ENCODE peak calls at places on chromosomes 11 and 22, in nine cellular contexts. N is stomach; B is IMR-90; W is GM12878; A is neural progenitor cell; C is effector memory CD4-positive, alpha-beta T cell; F is uterus; K is ascending aorta; E is right lobe of liver. S is an unnamed sample.

GRCh38 chr11:72932132-72932570 is 117.9 kb downstream of the ATG16L2 start:
- DNase-seq in N (no peak), B (peak; percentile 72), W (no peak), A (no peak), C (no peak), F (no peak), K (no peak), E (no peak), S (no peak)

GRCh38 chr11:75597636-75598035 is 35.6 kb downstream of the SERPINH1 start:
- DNase-seq in N (no peak), B (no peak), W (no peak), A (peak; percentile 80), C (no peak), F (no peak), K (no peak), E (no peak), S (no peak)

GRCh38 chr11:94731921-94732601 is 36.1 kb upstream of the AMOTL1 start:
- DNase-seq in N (no peak), B (peak; percentile 91), W (no peak), A (no peak), C (no peak), F (peak; percentile 34), K (no peak), E (no peak), S (no peak)

GRCh38 chr22:46108564-46109473 is 41.5 kb upstream of the PPARA start:
- DNase-seq in N (peak; percentile 79), B (peak; percentile 23), W (no peak), A (peak; percentile 17), C (no peak), F (peak; percentile 72), K (no peak), E (peak; percentile 78), S (no peak)

GRCh38 chr22:46894851-46895640 is 132.6 kb downstream of the TBC1D22A start:
- DNase-seq in N (peak; percentile 20), B (no peak), W (no peak), A (no peak), C (no peak), F (no peak), K (no peak), E (no peak), S (no peak)

GRCh38 chr22:17243524-17243923 is 24.3 kb upstream of the ADA2 start:
- DNase-seq in N (no peak), B (no peak), W (peak; percentile 84), A (no peak), C (no peak), F (no peak), K (no peak), E (no peak), S (no peak)

GRCh38 chr22:26139320-26139719 is 29.9 kb upstream of the SEZ6L start:
- DNase-seq in N (no peak), B (no peak), W (no peak), A (no peak), C (no peak), F (no peak), K (no peak), E (no peak), S (no peak)

GRCh38 chr22:47001288-47001687 is 238.8 kb downstream of the TBC1D22A start:
- DNase-seq in N (no peak), B (no peak), W (peak; percentile 59), A (no peak), C (no peak), F (no peak), K (no peak), E (no peak), S (no peak)

GRCh38 chr11:120335928-120336640 is at the start of gene ARHGEF12:
- DNase-seq in N (peak; percentile 96), B (peak; percentile 97), W (peak; percentile 33), A (peak; percentile 97), C (peak; percentile 44), F (peak; percentile 97), K (peak; percentile 76), E (peak; percentile 96), S (peak; percentile 95)

GRCh38 chr11:28962492-28962891 is 854.3 kb downstream of the METTL15 start:
- DNase-seq in N (no peak), B (no peak), W (no peak), A (no peak), C (no peak), F (no peak), K (no peak), E (no peak), S (no peak)

GRCh38 chr11:33040862-33041453 is 1.6 kb downstream of the TCP11L1 start:
- DNase-seq in N (no peak), B (no peak), W (no peak), A (peak; percentile 32), C (no peak), F (no peak), K (no peak), E (no peak), S (no peak)

GRCh38 chr11:92667446-92668165 is 301.8 kb upstream of the MTNR1B start:
- DNase-seq in N (no peak), B (no peak), W (no peak), A (peak; percentile 86), C (no peak), F (no peak), K (no peak), E (no peak), S (no peak)

GRCh38 chr22:20174785-20175596 is 24.1 kb upstream of the CCDC188 start:
- DNase-seq in N (no peak), B (peak; percentile 9), W (no peak), A (peak; percentile 62), C (no peak), F (no peak), K (no peak), E (no peak), S (no peak)

GRCh38 chr11:112396092-112396491 is 135.4 kb upstream of the PLET1 start:
- DNase-seq in N (no peak), B (no peak), W (no peak), A (no peak), C (no peak), F (no peak), K (no peak), E (no peak), S (no peak)

GRCh38 chr11:112398798-112399197 is 138.1 kb upstream of the PLET1 start:
- DNase-seq in N (no peak), B (no peak), W (no peak), A (no peak), C (no peak), F (no peak), K (no peak), E (no peak), S (no peak)

GRCh38 chr11:112400615-112401014 is 140.0 kb upstream of the PLET1 start:
- DNase-seq in N (no peak), B (no peak), W (no peak), A (no peak), C (no peak), F (no peak), K (no peak), E (no peak), S (no peak)

DNA sequence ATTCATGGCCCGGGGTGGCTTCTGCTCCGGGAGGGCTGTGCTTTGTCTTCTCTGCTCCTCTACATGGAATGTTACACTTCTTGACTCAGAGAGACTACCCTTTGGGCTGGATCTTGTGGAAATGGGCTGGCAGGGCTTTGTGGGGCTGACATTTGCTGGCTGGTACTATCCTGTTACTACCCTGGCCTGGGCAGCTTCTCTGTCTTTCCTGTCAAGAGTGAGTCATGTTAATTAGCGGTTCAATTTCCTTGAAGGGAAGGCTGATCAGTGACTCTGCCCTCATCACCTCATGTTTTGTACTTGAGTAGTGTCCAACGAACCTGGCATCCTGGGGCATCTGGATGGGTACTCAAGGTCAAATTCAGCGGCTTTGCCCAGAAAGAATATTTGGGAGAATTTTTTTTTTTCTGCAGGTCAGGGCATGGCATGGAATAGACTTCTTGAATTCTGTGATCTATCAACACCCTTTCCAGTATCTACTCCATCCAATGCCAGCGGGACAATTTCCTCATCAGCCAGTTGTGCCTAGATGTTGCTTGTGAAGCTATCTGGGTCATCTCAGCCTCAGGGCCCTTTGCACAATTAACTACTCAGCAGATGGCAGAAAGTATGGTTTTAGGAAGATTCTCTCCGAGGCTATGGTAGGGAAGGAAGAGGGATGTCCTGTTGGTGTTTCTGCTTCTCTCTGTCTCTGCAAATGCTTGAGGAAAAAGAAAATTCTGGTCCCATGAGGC is 140.5 kb upstream of the PLET1 start:
- DNase-seq in N (no peak), B (no peak), W (no peak), A (no peak), C (no peak), F (no peak), K (no peak), E (no peak), S (no peak)
- H3K27ac ChIP-seq in N (no peak overlapping the region), B (no peak overlapping the region), W (no peak overlapping the region), A (no peak overlapping the region), C (no peak overlapping the region), F (no peak overlapping the region), K (no peak overlapping the region), E (no peak overlapping the region), S (no peak overlapping the region)

DNA sequence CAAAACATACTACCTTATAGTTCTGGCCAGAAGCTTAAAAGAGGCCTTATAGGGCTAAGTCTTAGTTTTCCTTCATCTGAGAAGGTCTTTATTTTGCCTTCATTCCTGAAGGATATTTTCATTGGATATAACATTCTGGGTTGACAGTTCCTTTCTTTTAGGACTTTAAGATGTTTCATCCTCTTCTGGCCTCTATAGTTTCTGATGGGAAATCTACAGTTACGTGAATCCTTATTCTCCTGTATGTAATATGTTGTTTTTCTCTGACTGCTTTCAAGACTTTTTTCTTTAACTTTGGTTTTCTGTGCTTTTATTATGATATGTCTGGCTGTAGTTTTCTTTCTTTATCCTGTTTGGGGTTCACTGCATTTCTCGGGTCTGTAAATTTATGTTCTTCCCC is 48.2 kb downstream of the BCR start:
- DNase-seq in N (no peak), B (no peak), W (no peak), A (no peak), C (no peak), F (no peak), K (no peak), E (no peak), S (no peak)
- H3K4me1 ChIP-seq in N (peaks cover 75% of the 10 kb centered on the region), B (peaks cover 15% of the 10 kb centered on the region), W (no peaks in the 10 kb centered on the region), A (peaks cover 54% of the 10 kb centered on the region), C (peaks cover 36% of the 10 kb centered on the region), F (peaks cover 12% of the 10 kb centered on the region), K (peaks cover 63% of the 10 kb centered on the region), E (no peaks in the 10 kb centered on the region), S (peaks cover 18% of the 10 kb centered on the region)

GRCh38 chr22:36505998-36506635 is 723 bp downstream of the FOXRED2 start:
- DNase-seq in N (no peak), B (no peak), W (no peak), A (no peak), C (no peak), F (peak; percentile 34), K (no peak), E (no peak), S (no peak)
- H3K27ac ChIP-seq in N (peak overlapping the region; percentile 77), B (no peak overlapping the region), W (no peak overlapping the region), A (no peak overlapping the region), C (no peak overlapping the region), F (peak overlapping the region; percentile 83), K (peak overlapping the region; percentile 76), E (no peak overlapping the region), S (no peak overlapping the region)

GRCh38 chr11:6476571-6476970 is 2.8 kb upstream of the TRIM3 start:
- DNase-seq in N (no peak), B (no peak), W (no peak), A (no peak), C (no peak), F (no peak), K (no peak), E (no peak), S (no peak)
- H3K4me1 ChIP-seq in N (peaks cover 62% of the 10 kb centered on the region), B (peaks cover 10% of the 10 kb centered on the region), W (peaks cover 14% of the 10 kb centered on the region), A (peaks cover 12% of the 10 kb centered on the region), C (peaks cover 18% of the 10 kb centered on the region), F (peaks cover 13% of the 10 kb centered on the region), K (peaks cover 31% of the 10 kb centered on the region), E (no peaks in the 10 kb centered on the region), S (no peaks in the 10 kb centered on the region)